ENCODE peak calls at places on chromosome 7, in six cellular contexts. T, O, L, A, X and Z are unnamed samples.

GRCh38 chr7:105487559-105488218 is 34.4 kb downstream of the PUS7 start:
- DNase-seq in A (no peak), L (no peak), X (peak), T (no peak), O (peak), Z (no peak)

GRCh38 chr7:102444961-102445673 is 11.7 kb downstream of the ORAI2 start:
- DNase-seq in A (no peak), X (no peak), O (peak), L (no peak), T (no peak), Z (no peak)

GRCh38 chr7:6241607-6241973 is 30.8 kb downstream of the CYTH3 start:
- DNase-seq in O (no peak), A (no peak), T (no peak), L (no peak), X (no peak), Z (no peak)

GRCh38 chr7:112160130-112160770 is 45.9 kb downstream of the DOCK4 start:
- DNase-seq in O (no peak), A (no peak), L (no peak), X (peak), T (no peak), Z (no peak)

GRCh38 chr7:81725003-81725402 is 44.8 kb downstream of the HGF start:
- DNase-seq in A (no peak), O (no peak), X (no peak), L (no peak), T (no peak), Z (no peak)

GRCh38 chr7:13265271-13265670 is 577.8 kb downstream of the ARL4A start:
- DNase-seq in T (no peak), O (no peak), L (no peak), X (no peak), A (no peak), Z (no peak)

GRCh38 chr7:157875230-157876179 is 538.7 kb downstream of the DNAJB6 start:
- DNase-seq in T (no peak), A (no peak), L (peak), X (no peak), O (peak), Z (peak)

GRCh38 chr7:118195837-118196474 is 12.0 kb downstream of the LSM8 start:
- DNase-seq in T (no peak), L (peak), X (peak), A (no peak), O (peak), Z (peak)

GRCh38 chr7:90271753-90272152 is 26.8 kb downstream of the CFAP69 start:
- DNase-seq in A (no peak), L (no peak), O (no peak), X (peak), T (no peak), Z (no peak)

GRCh38 chr7:141590666-141591065 is 39.5 kb downstream of the AGK start:
- DNase-seq in O (no peak), X (no peak), L (no peak), A (no peak), T (no peak), Z (no peak)

GRCh38 chr7:120337308-120337907 is 64.4 kb downstream of the KCND2 start:
- DNase-seq in T (no peak), X (peak), O (peak), L (peak), A (no peak), Z (peak)

GRCh38 chr7:100488333-100489095 is 4.8 kb downstream of the NYAP1 start:
- DNase-seq in T (no peak), A (no peak), O (no peak), X (no peak), L (no peak), Z (no peak)

GRCh38 chr7:100491192-100491578 is 7.5 kb downstream of the NYAP1 start:
- DNase-seq in O (no peak), A (no peak), L (no peak), T (no peak), X (no peak), Z (no peak)

GRCh38 chr7:100489824-100490223 is 6.1 kb downstream of the NYAP1 start:
- DNase-seq in L (peak), O (peak), A (peak), T (no peak), X (peak), Z (no peak)

GRCh38 chr7:100489121-100489520 is 5.4 kb downstream of the NYAP1 start:
- DNase-seq in A (no peak), X (no peak), O (no peak), T (no peak), L (no peak), Z (no peak)

GRCh38 chr7:100490483-100491191 is 6.9 kb downstream of the NYAP1 start:
- DNase-seq in T (no peak), A (no peak), O (no peak), X (no peak), L (no peak), Z (no peak)
- TF ChIP-seq ZNF274 in T (no peak), A (no peak), O (no peak), X (no peak), L (no peak), Z (no peak)

GRCh38 chr7:47664650-47665049 is 82.7 kb upstream of the TNS3 start:
- DNase-seq in A (no peak), L (no peak), X (no peak), T (no peak), O (no peak), Z (no peak)
- TF ChIP-seq ZNF274 in A (no peak), L (no peak), X (no peak), T (no peak), O (no peak), Z (no peak)

DNA sequence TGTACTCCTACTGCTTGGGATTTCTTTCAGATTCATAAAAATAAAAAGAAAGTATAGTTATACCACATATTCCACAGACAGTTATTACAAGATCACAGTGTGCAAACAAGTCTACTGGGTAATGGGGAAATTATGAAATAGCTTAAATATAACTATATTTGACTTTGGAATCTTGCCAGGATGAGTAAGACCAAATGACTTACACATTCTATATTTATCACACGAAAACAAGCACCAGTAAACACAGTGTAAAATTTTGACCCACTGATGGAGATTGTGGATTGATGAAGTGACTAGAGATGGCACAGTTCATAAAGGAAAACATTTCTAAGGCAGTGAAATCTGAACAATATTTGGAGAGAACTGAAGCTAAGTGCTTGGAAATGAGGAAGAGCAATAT is 339.7 kb downstream of the THSD7A start:
- DNase-seq in L (no peak), X (no peak), A (no peak), O (no peak), T (no peak), Z (no peak)
- TF ChIP-seq ZNF274 in L (no peak), X (no peak), A (no peak), O (no peak), T (no peak), Z (no peak)

GRCh38 chr7:10577866-10578374 is 395.8 kb upstream of the PHF14 start:
- DNase-seq in A (no peak), O (peak), X (no peak), L (no peak), T (no peak), Z (no peak)
- TF ChIP-seq ZNF274 in A (no peak), O (no peak), X (no peak), L (no peak), T (no peak), Z (no peak)

GRCh38 chr7:159209429-159209828 is 64.8 kb upstream of the VIPR2 start:
- DNase-seq in L (no peak), O (no peak), X (no peak), A (no peak), T (no peak), Z (no peak)

GRCh38 chr7:159212226-159212625 is 67.6 kb upstream of the VIPR2 start:
- DNase-seq in O (no peak), X (no peak), A (no peak), T (no peak), L (no peak), Z (no peak)

GRCh38 chr7:159215053-159215452 is 70.4 kb upstream of the VIPR2 start:
- DNase-seq in L (no peak), O (no peak), A (no peak), X (no peak), T (no peak), Z (no peak)

GRCh38 chr7:159213253-159213652 is 68.6 kb upstream of the VIPR2 start:
- DNase-seq in T (no peak), X (no peak), A (no peak), L (no peak), O (no peak), Z (no peak)

DNA sequence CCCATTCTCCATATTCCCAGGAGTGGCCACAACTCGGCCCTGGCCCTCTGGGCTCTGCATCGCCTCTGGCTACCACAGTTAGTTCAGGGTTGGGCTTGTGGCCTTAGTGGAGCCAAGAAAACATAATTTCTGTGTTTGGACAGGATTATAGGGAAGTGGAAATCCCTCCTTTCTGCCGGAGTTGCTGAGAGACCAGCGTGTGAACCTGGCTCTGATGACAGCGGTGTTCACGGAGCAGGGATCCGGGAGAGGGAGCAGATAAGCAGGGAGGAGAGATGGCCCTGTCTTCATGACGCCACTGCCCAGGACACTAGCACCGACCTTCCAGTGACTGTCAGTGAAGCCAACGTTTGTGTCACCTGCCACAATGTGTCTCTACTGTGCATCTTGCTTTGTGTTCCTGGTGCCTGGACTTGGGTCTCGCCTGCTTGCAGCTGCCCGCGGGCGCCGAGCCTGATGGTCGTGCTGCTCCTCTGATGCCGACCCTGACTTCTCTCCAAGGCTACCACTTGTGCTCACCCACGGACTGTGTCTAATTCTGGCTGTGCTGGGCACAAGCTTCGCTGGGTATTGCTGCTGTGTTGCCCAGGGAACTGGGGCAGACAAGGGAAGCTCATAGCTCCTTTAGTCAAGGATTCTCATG is 67.0 kb upstream of the VIPR2 start:
- DNase-seq in X (no peak), O (no peak), T (no peak), L (no peak), A (no peak), Z (no peak)
- TF ChIP-seq ZNF274 in X (no peak), O (no peak), T (no peak), L (no peak), A (no peak), Z (no peak)

DNA sequence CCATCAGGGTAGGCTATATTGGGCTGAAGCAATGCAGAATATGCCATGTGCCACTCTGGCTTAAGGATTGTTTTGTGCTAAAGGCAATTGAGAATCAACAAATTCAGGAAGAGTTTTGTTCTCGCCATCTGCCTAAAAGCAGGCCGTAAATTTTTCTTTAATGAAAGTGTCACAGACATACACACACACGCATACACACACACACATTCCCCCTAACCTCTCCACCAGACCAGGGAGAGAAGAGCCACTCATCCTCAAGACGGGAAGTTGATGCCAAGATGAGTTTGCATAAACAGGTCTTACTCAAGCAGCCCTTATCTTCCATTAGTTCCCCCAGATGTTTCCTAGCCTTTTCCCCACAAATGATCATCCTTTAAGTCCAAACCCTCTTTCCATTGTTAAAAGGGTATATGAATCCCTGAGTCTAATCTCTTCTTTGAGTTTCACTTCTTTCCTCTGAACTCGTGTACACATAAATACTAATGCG is 59.6 kb upstream of the TRIM24 start:
- DNase-seq in T (no peak), O (peak), A (no peak), L (no peak), X (no peak), Z (no peak)
- TF ChIP-seq ZNF274 in T (no peak), O (no peak), A (no peak), L (no peak), X (no peak), Z (no peak)

GRCh38 chr7:131413711-131414110 is 86.0 kb downstream of the MKLN1 start:
- DNase-seq in T (no peak), O (no peak), X (no peak), L (no peak), A (no peak), Z (no peak)

GRCh38 chr7:131404226-131404911 is 76.7 kb downstream of the MKLN1 start:
- DNase-seq in A (no peak), T (no peak), L (no peak), X (peak), O (no peak), Z (no peak)

GRCh38 chr7:131403322-131403721 is 75.6 kb downstream of the MKLN1 start:
- DNase-seq in L (no peak), T (no peak), A (no peak), X (no peak), O (no peak), Z (no peak)

DNA sequence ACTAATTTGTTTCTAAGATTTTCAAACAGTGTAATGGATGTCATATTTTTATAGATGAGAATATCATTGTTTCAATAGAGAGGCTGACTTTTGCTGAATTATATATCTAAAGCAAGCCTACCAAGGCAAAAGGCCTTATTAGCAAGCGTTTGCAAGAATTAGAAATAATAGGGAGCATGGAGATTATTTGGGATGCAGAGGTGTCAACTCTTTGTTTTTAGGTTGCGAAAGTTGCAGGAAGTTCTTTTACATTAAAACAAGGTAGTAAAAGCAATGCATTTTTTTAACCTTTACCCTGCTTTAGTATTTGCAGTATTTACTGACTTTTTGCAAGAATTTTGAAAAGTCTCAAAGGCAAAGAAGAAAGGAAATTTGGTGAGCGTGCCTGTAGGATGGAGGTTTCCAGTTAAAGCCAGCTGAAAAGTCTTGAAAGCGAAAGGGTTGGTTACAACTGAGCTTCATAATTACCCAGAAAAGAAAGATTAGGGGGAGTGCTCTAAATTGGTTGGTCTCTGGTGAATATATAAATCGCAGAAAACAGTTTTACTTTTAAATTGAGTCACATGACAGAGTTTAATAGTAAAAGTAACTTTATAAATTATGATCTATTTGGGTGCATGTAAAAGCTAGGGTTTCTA is 81.6 kb downstream of the MKLN1 start:
- DNase-seq in O (no peak), T (no peak), X (no peak), A (no peak), L (no peak), Z (no peak)
- TF ChIP-seq ZNF274 in O (no peak), T (no peak), X (no peak), A (no peak), L (no peak), Z (no peak)

GRCh38 chr7:28882896-28883470 is 75.1 kb downstream of the TRIL start:
- DNase-seq in A (no peak), O (no peak), L (no peak), T (no peak), X (no peak), Z (no peak)
- TF ChIP-seq ZNF274 in A (no peak), O (no peak), L (no peak), T (no peak), X (no peak), Z (no peak)

DNA sequence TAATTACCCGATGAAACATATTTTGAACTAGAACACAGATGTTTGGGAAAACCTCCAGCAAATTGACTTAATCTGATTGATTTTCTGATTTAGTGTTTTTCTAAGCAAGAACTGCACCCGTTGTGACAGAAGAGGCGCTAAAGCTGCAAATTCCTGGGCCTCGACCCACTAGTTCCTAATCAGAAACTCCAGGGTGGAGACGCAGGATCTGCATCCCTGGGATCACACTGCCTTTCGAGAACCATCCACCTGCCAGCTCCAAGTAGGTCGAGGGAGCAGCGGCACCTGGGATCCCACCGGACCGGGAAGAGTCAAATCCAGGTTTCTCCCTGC is 136.8 kb upstream of the CDCA7L start:
- DNase-seq in L (no peak), X (no peak), A (no peak), O (no peak), T (no peak), Z (no peak)
- TF ChIP-seq ZNF274 in L (no peak), X (no peak), A (no peak), O (no peak), T (no peak), Z (no peak)